ENCODE peak calls at places on chromosomes 7 and 10, in four cellular contexts. J is posterior vena cava; G is transverse colon; M is CD8-positive, alpha-beta T cell. V is an unnamed sample.

GRCh38 chr7:149772236-149772820 is 1.1 kb downstream of the ZNF467 start:
- DNase-seq in J (no peak), G (peak), M (peak), V (no peak)

GRCh38 chr7:2123360-2123759 is 109.4 kb downstream of the MAD1L1 start:
- DNase-seq in M (no peak), J (no peak), G (peak), V (no peak)

GRCh38 chr10:23081156-23081833 is 14.1 kb upstream of the MSRB2 start:
- DNase-seq in J (no peak), G (no peak), M (no peak), V (no peak)

GRCh38 chr10:105950410-105950809 is 1214.1 kb downstream of the SORCS1 start:
- DNase-seq in M (no peak), J (no peak), G (peak), V (no peak)

GRCh38 chr7:157568785-157569584 is 232.2 kb downstream of the DNAJB6 start:
- DNase-seq in M (peak), J (peak), G (peak), V (peak)

GRCh38 chr7:106538638-106539037 is 122.3 kb downstream of the CCDC71L start:
- DNase-seq in J (no peak), M (no peak), G (no peak), V (no peak)

GRCh38 chr10:97025613-97026242 is 160.0 kb downstream of the SLIT1 start:
- DNase-seq in M (peak), J (peak), G (peak), V (peak)

GRCh38 chr7:19958309-19958896 is 185.0 kb upstream of the TMEM196 start:
- DNase-seq in J (no peak), M (no peak), G (no peak), V (no peak)

GRCh38 chr7:152522551-152522950 is 86.7 kb upstream of the KMT2C start:
- DNase-seq in G (no peak), J (no peak), M (no peak), V (no peak)

GRCh38 chr10:133124357-133125211 is 35.4 kb upstream of the KNDC1 start:
- DNase-seq in G (peak), M (no peak), J (peak), V (no peak)

GRCh38 chr10:14450041-14450491 is 119.3 kb upstream of the FRMD4A start:
- DNase-seq in G (no peak), J (no peak), M (no peak), V (no peak)

GRCh38 chr10:79391231-79392019 is 44.2 kb downstream of the PPIF start:
- DNase-seq in M (no peak), G (peak), J (peak), V (no peak)

GRCh38 chr10:132193907-132194552 is 7.3 kb downstream of the DPYSL4 start:
- DNase-seq in G (no peak), J (peak), M (no peak), V (no peak)

GRCh38 chr10:9244880-9245279 is 1190.4 kb downstream of the GATA3 start:
- DNase-seq in G (no peak), J (no peak), M (no peak), V (no peak)

GRCh38 chr10:129325893-129326292 is 141.1 kb upstream of the MGMT start:
- DNase-seq in M (no peak), G (no peak), J (no peak), V (no peak)

GRCh38 chr10:122532601-122533266 is 27.8 kb upstream of the DMBT1 start:
- DNase-seq in M (no peak), J (no peak), G (no peak), V (no peak)

GRCh38 chr10:72041491-72041890 is 46.9 kb downstream of the SPOCK2 start:
- DNase-seq in J (no peak), G (no peak), M (no peak), V (no peak)

GRCh38 chr10:73914036-73914435 is 3.1 kb downstream of the PLAU start:
- DNase-seq in G (no peak), M (no peak), J (no peak), V (no peak)

GRCh38 chr10:36542493-36542892 is 582.9 kb upstream of the ANKRD30A start:
- DNase-seq in M (no peak), J (no peak), G (no peak), V (no peak)

GRCh38 chr10:132908621-132909295 is 33.6 kb downstream of the CFAP46 start:
- DNase-seq in M (no peak), J (no peak), G (no peak), V (no peak)

GRCh38 chr10:28343987-28344895 is 41.4 kb upstream of the MPP7 start:
- DNase-seq in M (no peak), G (no peak), J (no peak), V (no peak)

GRCh38 chr7:46534593-46535271 is 613.7 kb upstream of the IGFBP3 start:
- DNase-seq in J (no peak), M (no peak), G (peak), V (no peak)

GRCh38 chr7:20229652-20230500 is 12.7 kb upstream of the MACC1 start:
- DNase-seq in J (no peak), M (no peak), G (no peak), V (no peak)

GRCh38 chr7:41047789-41048191 is 655.1 kb downstream of the INHBA start:
- DNase-seq in G (no peak), J (no peak), M (no peak), V (no peak)

GRCh38 chr10:44968101-44968886 is 8.7 kb downstream of the RASSF4 start:
- DNase-seq in G (no peak), M (peak), J (peak), V (no peak)